ENCODE peak calls at places on chromosomes 12 and 14, in eight cellular contexts. V is right lobe of liver; A is KBM-7; S is HEK293T; F is activated gamma-delta T cell treated with Interleukin-2 at 50 U/mL for 16 hours; E is Peyer's patch; L is WTC11; N is activated T-cell treated with anti-CD3 and anti-CD28 coated beads, Interleukin-2, amount 50 U/mL, for 48 hours. Q is an unnamed sample.

GRCh38 chr12:67355428-67356385 is 86.5 kb downstream of the CAND1 start:
- DNase-seq in F (no peak), V (no peak), A (peak; percentile 78), S (peak; percentile 39), N (no peak), L (no peak), E (no peak), Q (peak; percentile 14)

GRCh38 chr12:1880153-1880845 is 38.2 kb downstream of the CACNA2D4 start:
- DNase-seq in A (no peak), V (no peak), S (peak; percentile 0), E (no peak), F (no peak), N (no peak), L (no peak), Q (no peak)

GRCh38 chr12:90938451-90938850 is 16.5 kb downstream of the CCER1 start:
- DNase-seq in N (no peak), F (no peak), V (no peak), A (no peak), S (no peak), E (no peak), L (no peak), Q (no peak)

GRCh38 chr12:114311966-114312365 is 94.0 kb downstream of the TBX5 start:
- DNase-seq in L (no peak), S (no peak), V (no peak), E (no peak), F (no peak), N (no peak), A (no peak), Q (no peak)

GRCh38 chr14:87252103-87252502 is 740.9 kb downstream of the GALC start:
- DNase-seq in E (no peak), F (no peak), V (no peak), N (no peak), S (no peak), L (no peak), A (no peak), Q (no peak)

GRCh38 chr12:91562476-91562875 is 379.9 kb upstream of the DCN start:
- DNase-seq in F (no peak), A (no peak), S (no peak), L (no peak), V (no peak), N (no peak), E (no peak), Q (no peak)

GRCh38 chr12:66130267-66131066 is at the start of gene LLPH:
- DNase-seq in F (peak; percentile 85), S (peak; percentile 93), L (peak; percentile 86), A (peak; percentile 89), N (peak; percentile 93), E (peak; percentile 96), V (peak; percentile 91), Q (peak; percentile 82)

GRCh38 chr14:58501214-58501816 is 73.8 kb downstream of the KIAA0586 start:
- DNase-seq in E (peak; percentile 51), V (no peak), F (peak; percentile 7), A (peak; percentile 48), L (no peak), S (peak; percentile 43), N (no peak), Q (no peak)

GRCh38 chr14:63544641-63545234 is 1.6 kb upstream of the PPP2R5E start:
- DNase-seq in A (peak; percentile 43), E (no peak), V (no peak), L (no peak), N (no peak), F (no peak), S (no peak), Q (no peak)

GRCh38 chr12:99498756-99499155 is 148.8 kb upstream of the GARIN6 start:
- DNase-seq in E (no peak), L (no peak), F (no peak), S (no peak), V (no peak), A (no peak), N (no peak), Q (no peak)

GRCh38 chr12:13210022-13210539 is 13.6 kb downstream of the EMP1 start:
- DNase-seq in A (no peak), S (no peak), L (no peak), N (no peak), V (no peak), F (no peak), E (no peak), Q (no peak)

Q was measured in gastrocnemius medialis.